ENCODE peak calls at places on chromosomes 2 and 18, in seven cellular contexts. S, I, J, Q, T, Z and G are unnamed samples.

GRCh38 chr2:235675678-235676535 is 182.1 kb downstream of the AGAP1 start:
- DNase-seq in Q (no peak), I (no peak), Z (no peak), T (peak), J (no peak), S (peak), G (no peak)

GRCh38 chr2:217220228-217221013 is 360.6 kb upstream of the TNP1 start:
- DNase-seq in Z (no peak), S (no peak), J (no peak), T (no peak), I (no peak), Q (no peak), G (no peak)

GRCh38 chr2:151437630-151438029 is 27.9 kb downstream of the RIF1 start:
- DNase-seq in J (no peak), T (peak), Z (no peak), Q (no peak), I (peak), S (no peak), G (no peak)

GRCh38 chr2:241870611-241871537 is 1.3 kb downstream of the RTP5 start:
- DNase-seq in Z (no peak), T (no peak), Q (no peak), S (peak), J (no peak), I (no peak), G (no peak)

GRCh38 chr2:107469437-107469995 is 357.2 kb upstream of the RGPD4 start:
- DNase-seq in Z (no peak), T (no peak), J (no peak), I (no peak), Q (no peak), S (no peak), G (no peak)

GRCh38 chr18:28834889-28835288 is 658.0 kb upstream of the CDH2 start:
- DNase-seq in J (no peak), Q (no peak), Z (no peak), I (no peak), S (no peak), T (peak), G (no peak)

GRCh38 chr2:54767921-54768320 is 44.5 kb downstream of the EML6 start:
- DNase-seq in Q (no peak), J (no peak), T (peak), I (peak), S (no peak), Z (no peak), G (no peak)

GRCh38 chr2:26914286-26914962 is 56.0 kb upstream of the MAPRE3 start:
- DNase-seq in T (no peak), J (no peak), Q (no peak), Z (no peak), I (no peak), S (no peak), G (peak)

GRCh38 chr2:157565550-157565949 is 63.1 kb downstream of the ACVR1C start:
- DNase-seq in J (no peak), Q (no peak), I (no peak), Z (no peak), S (no peak), T (no peak), G (no peak)

GRCh38 chr18:62436636-62437519 is 85.9 kb upstream of the ZCCHC2 start:
- DNase-seq in S (no peak), T (peak), Z (no peak), I (no peak), Q (no peak), J (peak), G (no peak)

GRCh38 chr18:69715322-69715721 is 232.4 kb downstream of the CD226 start:
- DNase-seq in S (no peak), Q (no peak), I (no peak), T (no peak), J (no peak), Z (no peak), G (no peak)

GRCh38 chr2:218286570-218287459 is 5.5 kb downstream of the TMBIM1 start:
- DNase-seq in Q (peak), Z (peak), T (peak), J (peak), I (peak), S (no peak), G (peak)

GRCh38 chr2:231604101-231604684 is 11.5 kb downstream of the TEX44 start:
- DNase-seq in Q (no peak), S (no peak), Z (no peak), J (peak), T (peak), I (peak), G (peak)

GRCh38 chr2:201618744-201619654 is 24.3 kb downstream of the TMEM237 start:
- DNase-seq in Z (no peak), J (peak), Q (peak), T (no peak), I (no peak), S (peak), G (no peak)
- TF ChIP-seq CTCF in Z (no peak), J (peak), Q (no peak), T (no peak), I (no peak), S (no peak), G (no peak)

GRCh38 chr2:118312963-118313756 is 224.9 kb downstream of the INSIG2 start:
- DNase-seq in T (no peak), S (peak), I (no peak), J (no peak), Z (no peak), Q (no peak), G (no peak)
- TF ChIP-seq CTCF in T (no peak), S (no peak), I (no peak), J (no peak), Z (no peak), Q (peak), G (no peak)

GRCh38 chr18:8883409-8883668 is 178.0 kb downstream of the MTCL1 start:
- DNase-seq in Z (no peak), S (no peak), Q (no peak), J (no peak), T (no peak), I (no peak), G (no peak)

GRCh38 chr18:8876887-8877286 is 171.5 kb downstream of the MTCL1 start:
- DNase-seq in I (no peak), J (no peak), Q (no peak), Z (no peak), S (no peak), T (peak), G (no peak)

GRCh38 chr18:8881103-8881502 is 175.7 kb downstream of the MTCL1 start:
- DNase-seq in Z (no peak), S (no peak), I (no peak), J (no peak), T (no peak), Q (no peak), G (no peak)

GRCh38 chr18:8882632-8883408 is 177.5 kb downstream of the MTCL1 start:
- DNase-seq in T (peak), S (no peak), I (peak), Z (no peak), Q (no peak), J (no peak), G (peak)
- TF ChIP-seq CTCF in T (peak), S (no peak), I (peak), Z (no peak), Q (no peak), J (no peak), G (peak)

GRCh38 chr2:174365583-174365982 is 29.9 kb upstream of the SCRN3 start:
- DNase-seq in S (no peak), T (no peak), J (no peak), Z (no peak), Q (no peak), I (no peak), G (no peak)

GRCh38 chr2:174368691-174369090 is 26.8 kb upstream of the SCRN3 start:
- DNase-seq in S (no peak), I (no peak), Z (no peak), Q (no peak), J (no peak), T (no peak), G (no peak)

GRCh38 chr2:174364628-174365027 is 29.9 kb downstream of the SP9 start:
- DNase-seq in I (no peak), T (no peak), Q (no peak), Z (no peak), J (no peak), S (no peak), G (no peak)

GRCh38 chr2:174362949-174363348 is 28.2 kb downstream of the SP9 start:
- DNase-seq in Q (no peak), I (no peak), S (no peak), T (no peak), Z (no peak), J (no peak), G (no peak)
- TF ChIP-seq CTCF in Q (no peak), I (no peak), S (no peak), T (no peak), Z (no peak), J (no peak), G (no peak)